ENCODE peak calls at places on chromosomes 16 and 17, in four cellular contexts. L is HCT116, Z is GM12878, H is SK-N-SH. P is an unnamed sample.

GRCh38 chr17:10698116-10698818 is 873 bp downstream of the ADPRM start:
- DNase-seq in L (no peak), Z (no peak), H (peak; percentile 30), P (no peak)

GRCh38 chr17:78375401-78376079 is 2.9 kb upstream of the PGS1 start:
- DNase-seq in L (no peak), Z (no peak), H (no peak), P (no peak)

GRCh38 chr17:5922476-5922875 is 147.7 kb upstream of the WSCD1 start:
- DNase-seq in L (no peak), Z (no peak), H (no peak), P (no peak)

GRCh38 chr17:27224526-27225315 is 69.2 kb upstream of the WSB1 start:
- DNase-seq in L (no peak), Z (no peak), H (no peak), P (no peak)

GRCh38 chr17:38871247-38871991 is 1.6 kb downstream of the LASP1 start:
- DNase-seq in L (no peak), Z (peak; percentile 45), H (no peak), P (peak; percentile 68)

GRCh38 chr16:81558444-81559175 is 114.0 kb downstream of the CMIP start:
- DNase-seq in L (no peak), Z (no peak), H (no peak), P (no peak)

GRCh38 chr17:63249256-63250006 is 196.7 kb downstream of the CYB561 start:
- DNase-seq in L (no peak), Z (no peak), H (no peak), P (no peak)

GRCh38 chr17:4304417-4305027 is 40.7 kb upstream of the ANKFY1 start:
- DNase-seq in L (peak; percentile 18), Z (no peak), H (peak; percentile 68), P (peak; percentile 60)

GRCh38 chr17:8870406-8871040 is 3.0 kb upstream of the PIK3R6 start:
- DNase-seq in L (no peak), Z (no peak), H (no peak), P (no peak)

GRCh38 chr17:41885733-41886132 is 20.5 kb upstream of the KLHL11 start:
- DNase-seq in L (no peak), Z (no peak), H (peak; percentile 50), P (peak; percentile 37)

GRCh38 chr16:21703589-21704174 is 39.9 kb downstream of the OTOA start:
- DNase-seq in L (no peak), Z (peak; percentile 40), H (no peak), P (no peak)

GRCh38 chr16:88321635-88322499 is 60.9 kb upstream of the ZNF469 start:
- DNase-seq in L (no peak), Z (no peak), H (no peak), P (no peak)

GRCh38 chr16:78499399-78499798 is 399.9 kb downstream of the WWOX start:
- DNase-seq in L (no peak), Z (no peak), H (no peak), P (no peak)

GRCh38 chr16:51124896-51125295 is 26.2 kb downstream of the SALL1 start:
- DNase-seq in L (no peak), Z (no peak), H (no peak), P (no peak)

GRCh38 chr16:30637952-30638351 is 12.8 kb upstream of the PRR14 start:
- DNase-seq in L (peak; percentile 62), Z (no peak), H (peak; percentile 45), P (no peak)

GRCh38 chr17:61467416-61468262 is 15.4 kb downstream of the TBX4 start:
- DNase-seq in L (peak; percentile 59), Z (no peak), H (peak; percentile 76), P (peak; percentile 74)

GRCh38 chr17:81700353-81701287 is 2.5 kb upstream of the MRPL12 start:
- DNase-seq in L (no peak), Z (no peak), H (no peak), P (no peak)

GRCh38 chr16:24491721-24492120 is 47.6 kb upstream of the RBBP6 start:
- DNase-seq in L (no peak), Z (no peak), H (no peak), P (no peak)

GRCh38 chr16:12452549-12452948 is 351.1 kb downstream of the CPPED1 start:
- DNase-seq in L (no peak), Z (no peak), H (no peak), P (no peak)

GRCh38 chr17:38872671-38873385 is 3.0 kb downstream of the LASP1 start:
- DNase-seq in L (no peak), Z (no peak), H (no peak), P (no peak)

GRCh38 chr16:30738984-30739951 is 9.0 kb upstream of the PHKG2 start:
- DNase-seq in L (no peak), Z (no peak), H (no peak), P (no peak)

GRCh38 chr17:76207670-76208069 is 32.6 kb downstream of the RNF157 start:
- DNase-seq in L (no peak), Z (no peak), H (no peak), P (no peak)

GRCh38 chr16:83393196-83393981 is 414.4 kb upstream of the HSBP1 start:
- DNase-seq in L (no peak), Z (no peak), H (no peak), P (no peak)

GRCh38 chr17:35931794-35932419 is 1.3 kb upstream of the RDM1 start:
- DNase-seq in L (no peak), Z (no peak), H (no peak), P (no peak)

GRCh38 chr16:85159226-85159980 is 47.1 kb upstream of the CIBAR2 start:
- DNase-seq in L (no peak), Z (no peak), H (no peak), P (no peak)

GRCh38 chr16:16019488-16019887 is 70.1 kb downstream of the ABCC1 start:
- DNase-seq in L (peak; percentile 10), Z (no peak), H (no peak), P (no peak)

GRCh38 chr17:12041316-12041715 is 20.6 kb downstream of the MAP2K4 start:
- DNase-seq in L (peak; percentile 71), Z (no peak), H (no peak), P (no peak)

GRCh38 chr17:74744714-74745547 is 3.5 kb upstream of the NHERF1 start:
- DNase-seq in L (peak; percentile 64), Z (no peak), H (peak; percentile 90), P (peak; percentile 90)

GRCh38 chr17:17738901-17739300 is 57.6 kb downstream of the RAI1 start:
- DNase-seq in L (no peak), Z (no peak), H (no peak), P (no peak)

GRCh38 chr16:87460936-87461335 is 31.9 kb downstream of the ZCCHC14 start:
- DNase-seq in L (no peak), Z (no peak), H (no peak), P (no peak)

GRCh38 chr17:57887161-57887560 is 37.3 kb upstream of the MRPS23 start:
- DNase-seq in L (no peak), Z (no peak), H (no peak), P (no peak)

GRCh38 chr17:57890857-57891232 is 41.0 kb upstream of the MRPS23 start:
- DNase-seq in L (no peak), Z (no peak), H (no peak), P (no peak)

GRCh38 chr17:57888311-57889216 is 38.7 kb upstream of the MRPS23 start:
- DNase-seq in L (no peak), Z (no peak), H (no peak), P (no peak)

GRCh38 chr17:57889892-57890856 is 40.3 kb upstream of the MRPS23 start:
- DNase-seq in L (peak; percentile 67), Z (no peak), H (peak; percentile 66), P (peak; percentile 95)

DNA sequence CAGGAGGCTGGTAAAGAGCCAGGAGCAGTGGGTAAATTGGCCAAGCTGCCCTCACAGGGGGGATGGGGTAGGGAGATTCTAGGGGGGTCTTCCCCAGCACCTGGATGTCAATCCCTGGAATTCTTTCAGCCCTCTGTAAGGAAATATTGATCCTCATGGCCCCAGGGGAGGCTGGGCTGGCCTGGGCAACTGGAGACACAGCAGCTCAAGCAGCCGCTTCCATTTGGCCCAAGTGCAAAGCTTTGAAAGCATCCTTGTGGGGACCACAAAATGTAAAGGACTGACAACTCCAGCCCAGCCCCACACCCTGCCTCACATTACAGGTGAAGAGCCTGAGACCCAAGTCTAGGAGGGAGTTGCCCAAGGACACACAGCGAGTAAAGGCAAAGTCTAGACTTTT is 39.4 kb upstream of the MRPS23 start:
- DNase-seq in L (no peak), Z (no peak), H (no peak), P (no peak)
- TF ChIP-seq JUND in L (no peak), Z (no peak), H (no peak), P (no peak)

DNA sequence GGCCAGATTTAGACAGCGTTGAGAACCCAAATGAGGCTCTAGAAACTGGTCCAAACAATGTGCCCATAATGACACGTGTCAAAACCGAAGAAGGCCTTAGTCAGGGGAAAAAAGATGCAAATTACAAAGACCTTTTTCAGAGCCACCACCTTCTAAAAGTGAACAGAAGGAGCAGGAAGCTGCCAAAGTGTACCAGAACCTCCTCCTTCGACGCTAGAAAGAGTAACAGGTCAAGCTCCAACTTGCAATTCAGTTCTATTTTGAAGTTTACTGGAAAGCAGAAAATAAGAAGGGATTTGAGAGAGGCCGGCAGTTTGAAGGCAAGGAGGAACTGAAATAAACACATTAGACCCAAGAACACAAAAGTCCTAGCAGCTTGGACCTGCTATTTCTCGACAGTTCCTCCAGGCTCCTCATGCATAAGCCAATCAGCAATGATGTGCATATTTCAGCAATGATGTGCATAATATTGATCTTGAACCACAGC is 61.8 kb downstream of the XYLT1 start:
- DNase-seq in L (no peak), Z (peak; percentile 72), H (no peak), P (no peak)
- TF ChIP-seq JUND in L (no peak), Z (no peak), H (no peak), P (no peak)

DNA sequence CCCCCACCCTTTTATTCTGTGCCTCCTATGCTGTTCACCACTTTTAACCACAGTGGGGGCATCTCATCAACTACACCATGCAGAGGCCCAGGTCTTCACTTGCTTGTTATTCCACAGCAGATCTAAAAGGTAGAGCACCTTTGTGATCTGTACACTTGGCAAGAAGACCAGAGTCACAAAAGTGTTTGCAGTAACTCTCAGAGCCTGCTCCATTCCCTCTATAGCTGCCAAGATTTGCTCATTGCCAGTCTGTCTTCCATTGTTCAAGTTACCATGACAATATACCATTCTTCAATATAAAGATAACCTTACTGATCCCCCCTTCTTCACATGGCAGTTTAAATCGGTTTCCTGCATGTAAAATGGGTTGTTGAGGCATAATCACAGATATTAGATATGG is 179.9 kb downstream of the TOX3 start:
- DNase-seq in L (no peak), Z (no peak), H (no peak), P (no peak)
- TF ChIP-seq JUND in L (no peak), Z (no peak), H (no peak), P (no peak)

GRCh38 chr17:73424571-73424970 is 112.8 kb upstream of the CDC42EP4 start:
- DNase-seq in L (no peak), Z (no peak), H (no peak), P (peak; percentile 46)

GRCh38 chr17:73430165-73430680 is 118.4 kb upstream of the CDC42EP4 start:
- DNase-seq in L (no peak), Z (no peak), H (no peak), P (no peak)

GRCh38 chr17:73423806-73424205 is 112.0 kb upstream of the CDC42EP4 start:
- DNase-seq in L (no peak), Z (no peak), H (no peak), P (no peak)

GRCh38 chr17:73429440-73430164 is 117.8 kb upstream of the CDC42EP4 start:
- DNase-seq in L (peak; percentile 62), Z (peak; percentile 7), H (peak; percentile 96), P (peak; percentile 88)

DNA sequence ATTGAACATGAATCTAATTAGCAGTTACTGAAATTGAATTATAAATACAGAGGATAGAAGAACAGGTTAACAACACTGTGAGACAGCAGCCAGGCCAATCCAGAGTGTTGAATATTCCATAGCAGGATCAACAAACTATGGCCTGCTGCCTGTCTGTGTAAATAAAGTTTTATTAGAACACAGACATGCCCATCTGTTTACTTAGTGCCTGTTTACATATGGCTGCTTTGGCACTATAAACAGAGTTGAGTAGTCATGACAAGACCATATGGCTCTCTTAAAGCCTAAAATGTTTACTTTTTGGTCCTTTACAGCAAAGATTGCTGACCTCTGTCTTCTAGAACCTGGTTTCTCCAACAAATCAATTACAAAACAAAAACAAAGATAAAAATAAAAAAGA is 115.4 kb upstream of the CDC42EP4 start:
- DNase-seq in L (no peak), Z (no peak), H (no peak), P (peak; percentile 48)
- TF ChIP-seq JUND in L (no peak), Z (no peak), H (no peak), P (no peak)